ENCODE peak calls at places on chromosomes 5 and 9, in eight cellular contexts. One of them, this sample, is unnamed.

GRCh38 chr9:117247271-117247670 is 167.6 kb downstream of the ASTN2 start:
- DNase-seq in right lobe of liver: no peak
- DNase-seq in ovary: no peak
- DNase-seq in H1: no peak
- DNase-seq in adrenal gland: no peak
- DNase-seq in HCT116: no peak
- DNase-seq in breast epithelium: no peak
- DNase-seq in heart left ventricle: no peak
- DNase-seq in this sample: no peak

GRCh38 chr5:34743878-34744277 is 87.8 kb downstream of the RAI14 start:
- DNase-seq in ovary: no peak
- DNase-seq in adrenal gland: no peak
- DNase-seq in H1: no peak
- DNase-seq in HCT116: no peak
- DNase-seq in breast epithelium: no peak
- DNase-seq in right lobe of liver: no peak
- DNase-seq in heart left ventricle: no peak
- DNase-seq in this sample: no peak

GRCh38 chr5:3481175-3481574 is 114.5 kb upstream of the IRX1 start:
- DNase-seq in adrenal gland: no peak
- DNase-seq in HCT116: no peak
- DNase-seq in ovary: no peak
- DNase-seq in right lobe of liver: no peak
- DNase-seq in H1: no peak
- DNase-seq in breast epithelium: no peak
- DNase-seq in heart left ventricle: no peak
- DNase-seq in this sample: no peak

GRCh38 chr9:37966443-37967271 is 62.7 kb upstream of the SLC25A51 start:
- DNase-seq in heart left ventricle: no peak
- DNase-seq in ovary: no peak
- DNase-seq in H1: no peak
- DNase-seq in right lobe of liver: no peak
- DNase-seq in breast epithelium: no peak
- DNase-seq in adrenal gland: no peak
- DNase-seq in HCT116: no peak
- DNase-seq in this sample: no peak

GRCh38 chr5:10590226-10591047 is 26.6 kb downstream of the ANKRD33B start:
- DNase-seq in H1: peak; percentile 53
- DNase-seq in ovary: no peak
- DNase-seq in breast epithelium: no peak
- DNase-seq in right lobe of liver: peak; percentile 15
- DNase-seq in adrenal gland: peak; percentile 30
- DNase-seq in heart left ventricle: peak; percentile 44
- DNase-seq in HCT116: no peak
- DNase-seq in this sample: no peak

GRCh38 chr5:13581132-13581531 is 363.4 kb downstream of the DNAH5 start:
- DNase-seq in HCT116: no peak
- DNase-seq in H1: no peak
- DNase-seq in breast epithelium: no peak
- DNase-seq in right lobe of liver: no peak
- DNase-seq in heart left ventricle: no peak
- DNase-seq in adrenal gland: no peak
- DNase-seq in ovary: no peak
- DNase-seq in this sample: no peak

GRCh38 chr5:119537704-119538103 is 85.4 kb downstream of the HSD17B4 start:
- DNase-seq in HCT116: no peak
- DNase-seq in ovary: no peak
- DNase-seq in breast epithelium: no peak
- DNase-seq in right lobe of liver: no peak
- DNase-seq in heart left ventricle: no peak
- DNase-seq in H1: peak; percentile 1
- DNase-seq in adrenal gland: no peak
- DNase-seq in this sample: no peak

GRCh38 chr9:114291886-114292590 is 30.9 kb upstream of the ORM1 start:
- DNase-seq in H1: no peak
- DNase-seq in adrenal gland: peak; percentile 28
- DNase-seq in breast epithelium: no peak
- DNase-seq in right lobe of liver: peak; percentile 35
- DNase-seq in HCT116: no peak
- DNase-seq in heart left ventricle: peak; percentile 9
- DNase-seq in ovary: peak; percentile 7
- DNase-seq in this sample: no peak

GRCh38 chr5:72842816-72843215 is 26.4 kb downstream of the TNPO1 start:
- DNase-seq in HCT116: peak; percentile 32
- DNase-seq in right lobe of liver: no peak
- DNase-seq in heart left ventricle: no peak
- DNase-seq in adrenal gland: no peak
- DNase-seq in breast epithelium: no peak
- DNase-seq in ovary: no peak
- DNase-seq in H1: no peak
- DNase-seq in this sample: no peak

DNA sequence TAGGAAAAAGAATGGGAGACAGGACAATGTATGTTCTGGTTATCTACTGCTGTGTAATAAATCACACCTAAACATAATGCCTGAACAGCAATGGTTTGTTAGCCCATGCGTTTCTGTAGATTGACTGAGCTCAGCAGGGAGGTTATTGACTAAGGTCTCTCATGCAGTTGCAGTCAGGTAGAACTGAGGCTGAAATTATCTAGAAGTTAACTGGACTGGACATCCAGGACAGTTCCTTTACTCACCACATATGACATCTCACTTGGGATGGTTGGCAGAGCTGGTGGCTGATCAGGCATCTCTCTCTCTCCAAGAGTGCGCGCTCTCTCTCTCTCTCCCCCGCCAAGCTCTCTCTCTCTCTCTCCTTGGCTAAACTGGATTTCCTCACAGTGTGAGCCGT is 8.9 kb upstream of the FOXB2 start:
- DNase-seq in breast epithelium: no peak
- DNase-seq in HCT116: no peak
- DNase-seq in heart left ventricle: no peak
- DNase-seq in ovary: no peak
- DNase-seq in adrenal gland: no peak
- DNase-seq in right lobe of liver: no peak
- DNase-seq in H1: no peak
- DNase-seq in this sample: no peak
- H3K27me3 ChIP-seq in breast epithelium: no peaks in the 10 kb centered on the region
- H3K27me3 ChIP-seq in HCT116: no peaks in the 10 kb centered on the region
- H3K27me3 ChIP-seq in heart left ventricle: peaks cover 92% of the 10 kb centered on the region
- H3K27me3 ChIP-seq in ovary: peaks cover 4% of the 10 kb centered on the region
- H3K27me3 ChIP-seq in adrenal gland: peaks cover 72% of the 10 kb centered on the region
- H3K27me3 ChIP-seq in right lobe of liver: peaks cover 41% of the 10 kb centered on the region
- H3K27me3 ChIP-seq in H1: peaks cover 53% of the 10 kb centered on the region
- H3K27me3 ChIP-seq in this sample: peaks cover 43% of the 10 kb centered on the region

GRCh38 chr5:159211712-159212111 is 2.4 kb upstream of the RNF145 start:
- DNase-seq in H1: no peak
- DNase-seq in heart left ventricle: no peak
- DNase-seq in ovary: no peak
- DNase-seq in right lobe of liver: no peak
- DNase-seq in adrenal gland: no peak
- DNase-seq in breast epithelium: no peak
- DNase-seq in HCT116: no peak
- DNase-seq in this sample: peak; percentile 30

GRCh38 chr5:159209438-159210305 is at the start of gene RNF145:
- DNase-seq in adrenal gland: peak; percentile 95
- DNase-seq in ovary: peak; percentile 90
- DNase-seq in right lobe of liver: peak; percentile 90
- DNase-seq in HCT116: peak; percentile 68
- DNase-seq in breast epithelium: peak; percentile 85
- DNase-seq in heart left ventricle: peak; percentile 87
- DNase-seq in H1: no peak
- DNase-seq in this sample: peak; percentile 97

GRCh38 chr5:159210306-159210722 is 961 bp upstream of the RNF145 start:
- DNase-seq in heart left ventricle: no peak
- DNase-seq in breast epithelium: no peak
- DNase-seq in HCT116: no peak
- DNase-seq in adrenal gland: no peak
- DNase-seq in H1: no peak
- DNase-seq in right lobe of liver: no peak
- DNase-seq in ovary: no peak
- DNase-seq in this sample: no peak

GRCh38 chr5:159212667-159213462 is 3.5 kb upstream of the RNF145 start:
- DNase-seq in adrenal gland: no peak
- DNase-seq in ovary: no peak
- DNase-seq in right lobe of liver: no peak
- DNase-seq in H1: no peak
- DNase-seq in breast epithelium: no peak
- DNase-seq in heart left ventricle: no peak
- DNase-seq in HCT116: no peak
- DNase-seq in this sample: no peak

DNA sequence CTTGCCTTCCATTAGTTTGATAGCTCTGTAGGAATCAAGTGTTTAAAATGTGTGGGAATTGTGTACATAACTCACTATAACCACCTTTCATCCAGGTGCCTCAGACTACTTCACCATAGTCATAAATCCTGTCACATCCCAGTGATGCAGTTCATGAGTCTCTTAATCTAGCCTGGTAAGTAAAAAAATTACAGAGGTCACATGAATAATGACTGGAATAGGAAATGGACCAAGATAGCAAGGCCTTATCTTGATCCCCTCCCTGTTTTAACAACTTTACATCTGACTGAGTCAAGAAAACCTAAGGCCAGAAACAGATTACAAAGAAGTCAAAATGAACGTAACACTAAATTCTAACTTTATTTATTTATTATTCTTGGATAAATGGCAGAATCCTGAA is 1.5 kb upstream of the RNF145 start:
- DNase-seq in right lobe of liver: no peak
- DNase-seq in H1: no peak
- DNase-seq in heart left ventricle: no peak
- DNase-seq in adrenal gland: no peak
- DNase-seq in HCT116: no peak
- DNase-seq in ovary: no peak
- DNase-seq in breast epithelium: no peak
- DNase-seq in this sample: no peak
- TF ChIP-seq POLR2A in right lobe of liver: no peak
- TF ChIP-seq POLR2A in H1: no peak
- TF ChIP-seq POLR2A in heart left ventricle: no peak
- TF ChIP-seq POLR2A in adrenal gland: no peak
- TF ChIP-seq POLR2A in HCT116: no peak
- TF ChIP-seq POLR2A in ovary: no peak
- TF ChIP-seq POLR2A in breast epithelium: no peak
- TF ChIP-seq POLR2A in this sample: no peak

DNA sequence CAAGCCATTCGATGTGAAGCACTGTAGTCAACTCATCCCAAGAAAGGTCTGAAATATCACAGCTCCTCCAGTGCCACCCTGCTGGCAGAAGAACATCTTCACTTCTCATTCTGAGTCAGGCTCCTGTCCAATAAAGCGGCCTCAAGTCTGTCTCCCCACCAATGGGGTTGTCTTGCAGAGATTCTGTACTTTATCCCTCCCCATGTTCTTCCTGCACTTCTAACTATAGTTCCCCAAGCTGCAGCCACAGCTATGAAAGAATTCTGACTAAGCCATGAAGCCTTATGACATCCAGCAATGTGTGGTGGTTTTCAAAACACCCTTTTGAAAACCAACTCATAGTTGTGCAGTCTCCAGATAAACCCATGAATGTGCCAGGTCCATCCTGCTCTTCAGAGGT is 6.8 kb downstream of the MACROH2A1 start:
- DNase-seq in breast epithelium: no peak
- DNase-seq in ovary: no peak
- DNase-seq in right lobe of liver: no peak
- DNase-seq in H1: no peak
- DNase-seq in heart left ventricle: no peak
- DNase-seq in adrenal gland: no peak
- DNase-seq in HCT116: no peak
- DNase-seq in this sample: no peak
- H3K4me1 ChIP-seq in breast epithelium: no peaks in the 10 kb centered on the region
- H3K4me1 ChIP-seq in ovary: peaks cover 3% of the 10 kb centered on the region
- H3K4me1 ChIP-seq in right lobe of liver: no peaks in the 10 kb centered on the region
- H3K4me1 ChIP-seq in H1: peaks cover 8% of the 10 kb centered on the region
- H3K4me1 ChIP-seq in heart left ventricle: peaks cover 42% of the 10 kb centered on the region
- H3K4me1 ChIP-seq in adrenal gland: peaks cover 68% of the 10 kb centered on the region
- H3K4me1 ChIP-seq in HCT116: peaks cover 15% of the 10 kb centered on the region
- H3K4me1 ChIP-seq in this sample: peaks cover 31% of the 10 kb centered on the region

GRCh38 chr5:135461752-135462151 is 9.6 kb upstream of the TIFAB start:
- DNase-seq in right lobe of liver: no peak
- DNase-seq in adrenal gland: no peak
- DNase-seq in heart left ventricle: no peak
- DNase-seq in breast epithelium: no peak
- DNase-seq in ovary: no peak
- DNase-seq in H1: no peak
- DNase-seq in HCT116: no peak
- DNase-seq in this sample: no peak
- H3K27me3 ChIP-seq in right lobe of liver: no peaks in the 10 kb centered on the region
- H3K27me3 ChIP-seq in adrenal gland: peaks cover 10% of the 10 kb centered on the region
- H3K27me3 ChIP-seq in heart left ventricle: peaks cover 48% of the 10 kb centered on the region
- H3K27me3 ChIP-seq in breast epithelium: no peaks in the 10 kb centered on the region
- H3K27me3 ChIP-seq in ovary: no peaks in the 10 kb centered on the region
- H3K27me3 ChIP-seq in H1: peaks cover 45% of the 10 kb centered on the region
- H3K27me3 ChIP-seq in HCT116: no peaks in the 10 kb centered on the region
- H3K27me3 ChIP-seq in this sample: peaks cover 2% of the 10 kb centered on the region

GRCh38 chr5:134411546-134412266 is at the start of gene CDKN2AIPNL:
- DNase-seq in heart left ventricle: peak; percentile 94
- DNase-seq in right lobe of liver: peak; percentile 95
- DNase-seq in adrenal gland: peak; percentile 93
- DNase-seq in H1: peak; percentile 59
- DNase-seq in breast epithelium: peak; percentile 82
- DNase-seq in HCT116: peak; percentile 60
- DNase-seq in ovary: peak; percentile 90
- DNase-seq in this sample: peak; percentile 90

GRCh38 chr5:134410822-134411221 is 859 bp downstream of the CDKN2AIPNL start:
- DNase-seq in breast epithelium: no peak
- DNase-seq in adrenal gland: no peak
- DNase-seq in H1: no peak
- DNase-seq in right lobe of liver: no peak
- DNase-seq in ovary: no peak
- DNase-seq in HCT116: no peak
- DNase-seq in heart left ventricle: no peak
- DNase-seq in this sample: no peak

GRCh38 chr5:134409321-134409720 is 2.4 kb downstream of the CDKN2AIPNL start:
- DNase-seq in right lobe of liver: no peak
- DNase-seq in ovary: no peak
- DNase-seq in heart left ventricle: no peak
- DNase-seq in H1: no peak
- DNase-seq in adrenal gland: no peak
- DNase-seq in HCT116: no peak
- DNase-seq in breast epithelium: no peak
- DNase-seq in this sample: no peak

GRCh38 chr5:134411228-134411545 is 494 bp downstream of the CDKN2AIPNL start:
- DNase-seq in H1: no peak
- DNase-seq in breast epithelium: no peak
- DNase-seq in right lobe of liver: no peak
- DNase-seq in adrenal gland: no peak
- DNase-seq in HCT116: no peak
- DNase-seq in heart left ventricle: no peak
- DNase-seq in ovary: no peak
- DNase-seq in this sample: no peak

DNA sequence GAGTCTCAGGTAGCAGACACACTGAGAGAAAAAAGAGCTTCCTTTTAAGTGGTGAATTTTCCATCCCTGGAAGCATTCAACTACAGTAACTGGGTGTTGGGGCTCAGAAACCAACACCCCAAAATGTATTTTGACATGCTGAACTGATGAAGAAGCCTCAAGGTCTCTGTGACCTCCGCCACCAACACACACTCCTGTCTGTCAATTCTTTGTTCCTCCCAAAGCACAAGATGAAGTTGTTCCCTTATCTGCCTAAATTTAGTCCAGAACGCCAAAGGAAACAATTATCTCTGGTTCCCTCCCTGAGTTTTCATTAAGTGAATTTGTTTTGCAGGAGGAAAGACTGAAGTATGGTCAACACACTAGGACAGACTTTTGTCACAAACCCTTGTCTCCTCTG is 1.4 kb upstream of the CDKN2AIPNL start:
- DNase-seq in adrenal gland: no peak
- DNase-seq in right lobe of liver: no peak
- DNase-seq in H1: no peak
- DNase-seq in HCT116: no peak
- DNase-seq in ovary: no peak
- DNase-seq in heart left ventricle: no peak
- DNase-seq in breast epithelium: no peak
- DNase-seq in this sample: no peak
- TF ChIP-seq POLR2A in adrenal gland: no peak
- TF ChIP-seq POLR2A in right lobe of liver: no peak
- TF ChIP-seq POLR2A in H1: no peak
- TF ChIP-seq POLR2A in HCT116: no peak
- TF ChIP-seq POLR2A in ovary: no peak
- TF ChIP-seq POLR2A in heart left ventricle: no peak
- TF ChIP-seq POLR2A in breast epithelium: no peak
- TF ChIP-seq POLR2A in this sample: no peak

This sample was measured in thyroid gland.